ENCODE peak calls at places on chromosomes 5 and 9, in nine cellular contexts. L is mammary epithelial cell, B is fibroblast of lung, V is prostate gland, I is HCT116, O is body of pancreas, T is psoas muscle, G is colonic mucosa, Z is stomach. K is an unnamed sample. For H3K4me1, the result is how much of the 10 kb centered on the place peaks cover.

GRCh38 chr5:155915626-155916025 is 411.3 kb upstream of the SGCD start:
- DNase-seq in L (no peak), B (peak), V (no peak), I (no peak), O (no peak), T (no peak), G (no peak), Z (no peak), K (no peak)

GRCh38 chr9:79360387-79361347 is 211.1 kb upstream of the TLE4 start:
- DNase-seq in L (no peak), B (peak), V (no peak), I (no peak), O (no peak), T (no peak), G (no peak), Z (no peak), K (no peak)

GRCh38 chr5:148708854-148709253 is 54.5 kb upstream of the HTR4 start:
- DNase-seq in L (no peak), B (no peak), V (no peak), I (no peak), O (no peak), T (no peak), G (no peak), Z (no peak), K (no peak)

GRCh38 chr9:14530301-14530700 is 162.9 kb downstream of the ZDHHC21 start:
- DNase-seq in L (no peak), B (no peak), V (no peak), I (no peak), O (no peak), T (no peak), G (no peak), Z (no peak), K (no peak)

GRCh38 chr5:29307498-29307897 is 1886.0 kb upstream of the CDH6 start:
- DNase-seq in L (no peak), B (no peak), V (no peak), I (no peak), O (no peak), T (no peak), G (no peak), Z (no peak), K (no peak)

GRCh38 chr9:76912631-76913275 is 6.8 kb upstream of the PRUNE2 start:
- DNase-seq in L (peak), B (peak), V (no peak), I (peak), O (peak), T (no peak), G (no peak), Z (no peak), K (no peak)

GRCh38 chr9:79731483-79731882 is 159.7 kb downstream of the TLE4 start:
- DNase-seq in L (no peak), B (no peak), V (no peak), I (no peak), O (no peak), T (no peak), G (no peak), Z (no peak), K (no peak)

GRCh38 chr9:130633336-130634190 is 30.8 kb upstream of the PRDM12 start:
- DNase-seq in L (no peak), B (no peak), V (no peak), I (no peak), O (no peak), T (no peak), G (no peak), Z (no peak), K (no peak)

GRCh38 chr5:33850100-33850594 is 41.6 kb downstream of the ADAMTS12 start:
- DNase-seq in L (peak), B (peak), V (no peak), I (no peak), O (no peak), T (no peak), G (no peak), Z (no peak), K (peak)

GRCh38 chr9:16325966-16326365 is 544.5 kb downstream of the BNC2 start:
- DNase-seq in L (no peak), B (no peak), V (no peak), I (no peak), O (no peak), T (no peak), G (no peak), Z (no peak), K (no peak)

GRCh38 chr9:116605904-116606341 is 81.2 kb upstream of the TRIM32 start:
- DNase-seq in L (no peak), B (no peak), V (no peak), I (no peak), O (no peak), T (peak), G (no peak), Z (no peak), K (no peak)

GRCh38 chr5:915946-916345 is 23.3 kb downstream of the TRIP13 start:
- DNase-seq in L (no peak), B (no peak), V (no peak), I (no peak), O (no peak), T (no peak), G (no peak), Z (no peak), K (no peak)

GRCh38 chr5:154588091-154588762 is 110.2 kb upstream of the HAND1 start:
- DNase-seq in L (no peak), B (no peak), V (no peak), I (no peak), O (no peak), T (no peak), G (no peak), Z (no peak), K (no peak)

GRCh38 chr9:86659413-86660046 is 287.8 kb downstream of the GAS1 start:
- DNase-seq in L (peak), B (peak), V (no peak), I (no peak), O (no peak), T (no peak), G (no peak), Z (no peak), K (no peak)

GRCh38 chr5:113000466-113000865 is 23.9 kb downstream of the DCP2 start:
- DNase-seq in L (peak), B (peak), V (no peak), I (no peak), O (no peak), T (no peak), G (no peak), Z (no peak), K (no peak)

GRCh38 chr5:64210866-64211265 is 45.2 kb downstream of the RNF180 start:
- DNase-seq in L (peak), B (peak), V (no peak), I (no peak), O (no peak), T (no peak), G (no peak), Z (no peak), K (no peak)

GRCh38 chr9:113588936-113589335 is 125.4 kb downstream of the RGS3 start:
- DNase-seq in L (no peak), B (no peak), V (no peak), I (no peak), O (no peak), T (no peak), G (no peak), Z (no peak), K (no peak)

GRCh38 chr9:106830527-106831140 is 32.3 kb upstream of the ZNF462 start:
- DNase-seq in L (peak), B (peak), V (no peak), I (no peak), O (peak), T (no peak), G (no peak), Z (no peak), K (no peak)

GRCh38 chr5:172877496-172878260 is 43.6 kb downstream of the ERGIC1 start:
- DNase-seq in L (no peak), B (no peak), V (no peak), I (no peak), O (no peak), T (no peak), G (no peak), Z (no peak), K (no peak)

GRCh38 chr5:33457817-33458216 is 17.1 kb downstream of the TARS1 start:
- DNase-seq in L (no peak), B (no peak), V (no peak), I (no peak), O (no peak), T (no peak), G (no peak), Z (no peak), K (no peak)

GRCh38 chr9:93194584-93194983 is 10.6 kb downstream of the WNK2 start:
- DNase-seq in L (no peak), B (no peak), V (peak), I (no peak), O (peak), T (no peak), G (peak), Z (no peak), K (no peak)

GRCh38 chr9:70519912-70520724 is 105.7 kb upstream of the KLF9 start:
- DNase-seq in L (no peak), B (no peak), V (no peak), I (no peak), O (no peak), T (no peak), G (no peak), Z (no peak), K (no peak)

GRCh38 chr5:125372694-125373621 is 626.5 kb upstream of the ZNF608 start:
- DNase-seq in L (peak), B (peak), V (no peak), I (no peak), O (no peak), T (no peak), G (no peak), Z (no peak), K (no peak)

GRCh38 chr9:98912450-98912849 is 31.3 kb upstream of the COL15A1 start:
- DNase-seq in L (no peak), B (no peak), V (no peak), I (no peak), O (no peak), T (no peak), G (no peak), Z (no peak), K (no peak)

GRCh38 chr9:36818242-36818938 is 215.7 kb downstream of the PAX5 start:
- DNase-seq in L (no peak), B (no peak), V (no peak), I (no peak), O (no peak), T (peak), G (no peak), Z (no peak), K (no peak)

GRCh38 chr5:81754621-81755020 is 3.7 kb upstream of the SSBP2 start:
- DNase-seq in L (no peak), B (no peak), V (no peak), I (no peak), O (no peak), T (no peak), G (no peak), Z (no peak), K (no peak)

GRCh38 chr5:81757404-81757803 is 6.5 kb upstream of the SSBP2 start:
- DNase-seq in L (peak), B (no peak), V (no peak), I (no peak), O (no peak), T (no peak), G (no peak), Z (no peak), K (no peak)

GRCh38 chr5:81755320-81755719 is 4.4 kb upstream of the SSBP2 start:
- DNase-seq in L (peak), B (peak), V (peak), I (peak), O (peak), T (peak), G (no peak), Z (peak), K (no peak)

GRCh38 chr5:81753429-81753828 is 2.5 kb upstream of the SSBP2 start:
- DNase-seq in L (no peak), B (no peak), V (no peak), I (no peak), O (no peak), T (no peak), G (no peak), Z (no peak), K (no peak)

GRCh38 chr5:81756016-81756415 is 5.1 kb upstream of the SSBP2 start:
- DNase-seq in L (no peak), B (no peak), V (no peak), I (no peak), O (no peak), T (no peak), G (no peak), Z (no peak), K (no peak)
- H3K4me1 ChIP-seq in L (under half), B (under half), V (under half), I (under half), O (under half), T (under half), G (under half), Z (under half), K (under half)

GRCh38 chr9:12816656-12817101 is 41.9 kb downstream of the LURAP1L start:
- DNase-seq in L (no peak), B (no peak), V (no peak), I (no peak), O (no peak), T (no peak), G (no peak), Z (no peak), K (no peak)
- H3K4me1 ChIP-seq in L (under half), B (under half), V (under half), I (under half), O (half or more), T (under half), G (under half), Z (under half), K (under half)

GRCh38 chr5:41094871-41095270 is 23.7 kb upstream of the MROH2B start:
- DNase-seq in L (peak), B (peak), V (no peak), I (peak), O (no peak), T (no peak), G (no peak), Z (no peak), K (no peak)
- H3K4me1 ChIP-seq in L (under half), B (under half), V (under half), I (under half), O (under half), T (under half), G (under half), Z (under half), K (under half)

GRCh38 chr9:137052998-137053943 is 590 bp downstream of the ENTPD2 start:
- DNase-seq in L (no peak), B (no peak), V (no peak), I (no peak), O (no peak), T (no peak), G (no peak), Z (no peak), K (no peak)
- H3K4me1 ChIP-seq in L (under half), B (under half), V (under half), I (under half), O (under half), T (under half), G (under half), Z (under half), K (under half)

K was measured in CD4-positive, CD25-positive, alpha-beta regulatory T cell.